ENCODE peak calls at places on chromosomes 2 and 18, in four cellular contexts. A is nucleus accumbens, B is HFFc6, Z is NCI-H345. S is an unnamed sample.

GRCh38 chr2:6079405-6079804 is 387.2 kb downstream of the SOX11 start:
- DNase-seq in A (no peak), B (no peak), Z (no peak), S (no peak)

GRCh38 chr2:229914182-229914581 is 7.6 kb downstream of the TRIP12 start:
- DNase-seq in A (no peak), B (no peak), Z (no peak), S (no peak)

GRCh38 chr2:56583796-56584313 is 400.1 kb downstream of the CCDC85A start:
- DNase-seq in A (no peak), B (no peak), Z (peak), S (no peak)

GRCh38 chr18:28013064-28013463 is 163.9 kb downstream of the CDH2 start:
- DNase-seq in A (no peak), B (no peak), Z (peak), S (no peak)

GRCh38 chr2:128317186-128317897 is 1.3 kb downstream of the HS6ST1 start:
- DNase-seq in A (no peak), B (no peak), Z (peak), S (no peak)

GRCh38 chr2:232890896-232891601 is 21.0 kb downstream of the SNORC start:
- DNase-seq in A (no peak), B (peak), Z (no peak), S (peak)

GRCh38 chr2:161102770-161103450 is 57.3 kb upstream of the TANK start:
- DNase-seq in A (no peak), B (no peak), Z (no peak), S (no peak)

GRCh38 chr2:232901711-232902578 is 31.9 kb downstream of the SNORC start:
- DNase-seq in A (no peak), B (peak), Z (no peak), S (peak)

GRCh38 chr2:173553589-173553988 is 198.9 kb downstream of the CDCA7 start:
- DNase-seq in A (no peak), B (peak), Z (no peak), S (no peak)

GRCh38 chr2:127453013-127453391 is 34.8 kb downstream of the PROC start:
- DNase-seq in A (no peak), B (no peak), Z (no peak), S (no peak)

GRCh38 chr2:72104821-72105588 is 42.7 kb downstream of the CYP26B1 start:
- DNase-seq in A (no peak), B (no peak), Z (no peak), S (no peak)

GRCh38 chr2:63189026-63189425 is 138.4 kb downstream of the OTX1 start:
- DNase-seq in A (no peak), B (peak), Z (no peak), S (peak)

GRCh38 chr2:75481041-75481836 is 79.5 kb downstream of the EVA1A start:
- DNase-seq in A (no peak), B (peak), Z (peak), S (no peak)

GRCh38 chr2:39479696-39480095 is 42.6 kb upstream of the MAP4K3 start:
- DNase-seq in A (no peak), B (no peak), Z (no peak), S (no peak)

GRCh38 chr18:26863921-26864497 is 1.5 kb downstream of the AQP4 start:
- DNase-seq in A (no peak), B (no peak), Z (no peak), S (no peak)

GRCh38 chr2:172701250-172701649 is 34.4 kb upstream of the RAPGEF4 start:
- DNase-seq in A (no peak), B (peak), Z (no peak), S (peak)

GRCh38 chr18:70249118-70249517 is 39.7 kb upstream of the SOCS6 start:
- DNase-seq in A (no peak), B (peak), Z (no peak), S (peak)

GRCh38 chr2:26471278-26471677 is 6.6 kb downstream of the OTOF start:
- DNase-seq in A (no peak), B (no peak), Z (peak), S (no peak)

GRCh38 chr2:179613701-179614100 is 247.7 kb downstream of the ZNF385B start:
- DNase-seq in A (no peak), B (peak), Z (no peak), S (no peak)

GRCh38 chr2:10300997-10301945 is 1.4 kb upstream of the HPCAL1 start:
- DNase-seq in A (no peak), B (no peak), Z (no peak), S (no peak)

GRCh38 chr2:216057688-216058193 is 23.9 kb downstream of the PECR start:
- DNase-seq in A (no peak), B (peak), Z (no peak), S (peak)

GRCh38 chr2:230886207-230886606 is 21.5 kb downstream of the ITM2C start:
- DNase-seq in A (no peak), B (no peak), Z (no peak), S (no peak)

GRCh38 chr2:8639122-8639635 is 42.7 kb upstream of the ID2 start:
- DNase-seq in A (no peak), B (no peak), Z (no peak), S (no peak)

GRCh38 chr2:120685403-120686297 is 50.0 kb upstream of the GLI2 start:
- DNase-seq in A (no peak), B (no peak), Z (no peak), S (no peak)

GRCh38 chr2:50241292-50241691 is 790.6 kb downstream of the NRXN1 start:
- DNase-seq in A (no peak), B (no peak), Z (no peak), S (no peak)

GRCh38 chr2:138948070-138948539 is 167.9 kb upstream of the NXPH2 start:
- DNase-seq in A (no peak), B (peak), Z (no peak), S (peak)

GRCh38 chr2:224584768-224585204 is 377 bp downstream of the CUL3 start:
- DNase-seq in A (no peak), B (no peak), Z (peak), S (no peak)

GRCh38 chr2:240438810-240439697 is 3.6 kb downstream of the GPC1 start:
- DNase-seq in A (no peak), B (no peak), Z (no peak), S (no peak)

GRCh38 chr2:109690822-109691541 is 76.8 kb downstream of the SOWAHC start:
- DNase-seq in A (no peak), B (no peak), Z (no peak), S (no peak)

GRCh38 chr2:100178085-100178788 is 35.8 kb upstream of the AFF3 start:
- DNase-seq in A (no peak), B (no peak), Z (no peak), S (peak)

GRCh38 chr2:155485141-155485842 is 786.8 kb downstream of the KCNJ3 start:
- DNase-seq in A (no peak), B (no peak), Z (peak), S (no peak)

S was measured in kidney glomerular epithelial cell.